ENCODE peak calls at places on chromosomes 11 and 22, in five cellular contexts. F is cardiac muscle cell, E is T-helper 9 cell, U is A172, O is A549. C is an unnamed sample.

GRCh38 chr11:13229136-13229535 is 48.5 kb upstream of the BMAL1 start:
- DNase-seq in U (no peak), F (no peak), E (no peak), O (no peak), C (no peak)

GRCh38 chr11:13415201-13415600 is 47.8 kb downstream of the BTBD10 start:
- DNase-seq in O (no peak), F (no peak), E (no peak), U (no peak), C (no peak)

GRCh38 chr11:131064373-131064991 is 148.2 kb upstream of the SNX19 start:
- DNase-seq in F (peak), O (peak), U (peak), E (no peak), C (peak)

GRCh38 chr11:28072321-28072720 is 35.6 kb downstream of the KIF18A start:
- DNase-seq in O (no peak), U (no peak), F (no peak), E (no peak), C (no peak)

GRCh38 chr11:1150095-1150494 is 7.7 kb upstream of the MUC5AC start:
- DNase-seq in U (no peak), F (no peak), E (no peak), O (no peak), C (no peak)

GRCh38 chr11:69718147-69718546 is 14.3 kb upstream of the FGF19 start:
- DNase-seq in O (peak), F (peak), E (no peak), U (peak), C (peak)

GRCh38 chr22:22897036-22897435 is 9.4 kb downstream of the IGLL5 start:
- DNase-seq in F (no peak), O (no peak), U (no peak), E (no peak), C (no peak)

GRCh38 chr11:86218125-86219081 is 26.1 kb upstream of the EED start:
- DNase-seq in E (peak), U (peak), O (peak), F (peak), C (peak)

GRCh38 chr22:25162561-25162960 is 37.1 kb upstream of the CRYBB3 start:
- DNase-seq in O (no peak), E (no peak), U (no peak), F (no peak), C (no peak)

GRCh38 chr22:50717709-50718351 is 20.2 kb upstream of the ACR start:
- DNase-seq in E (no peak), F (no peak), U (no peak), O (no peak), C (no peak)

GRCh38 chr11:68146704-68147474 is 25.7 kb upstream of the CHKA start:
- DNase-seq in O (peak), F (peak), E (no peak), U (peak), C (no peak)

GRCh38 chr11:125319649-125320048 is 155.1 kb downstream of the PKNOX2 start:
- DNase-seq in O (no peak), F (no peak), E (no peak), U (no peak), C (no peak)

GRCh38 chr11:107018274-107018901 is at the start of gene GUCY1A2:
- DNase-seq in E (no peak), O (no peak), U (no peak), F (peak), C (peak)

GRCh38 chr11:14908214-14908880 is 16.3 kb upstream of the CYP2R1 start:
- DNase-seq in U (peak), E (no peak), O (peak), F (peak), C (no peak)

GRCh38 chr11:47980907-47981621 is 705 bp downstream of the PTPRJ start:
- DNase-seq in F (peak), U (no peak), O (peak), E (peak), C (peak)

GRCh38 chr11:20444537-20444936 is 57.0 kb downstream of the PRMT3 start:
- DNase-seq in O (no peak), F (no peak), E (no peak), U (no peak), C (no peak)

GRCh38 chr22:49551897-49552659 is 275.6 kb downstream of the BRD1 start:
- DNase-seq in F (no peak), O (no peak), U (no peak), E (no peak), C (no peak)

GRCh38 chr11:44955019-44955738 is 4.5 kb upstream of the TP53I11 start:
- DNase-seq in F (no peak), U (peak), E (no peak), O (peak), C (no peak)

GRCh38 chr11:27934830-27935145 is 173.2 kb downstream of the KIF18A start:
- DNase-seq in O (peak), E (no peak), F (no peak), U (peak), C (no peak)

GRCh38 chr22:37088108-37088605 is 21.4 kb downstream of the TMPRSS6 start:
- DNase-seq in E (no peak), F (no peak), O (peak), U (peak), C (no peak)

GRCh38 chr11:2201542-2201941 is 29.9 kb upstream of the TH start:
- DNase-seq in F (no peak), U (no peak), E (no peak), O (no peak), C (no peak)

GRCh38 chr11:70432065-70432464 is 33.7 kb downstream of the CTTN start:
- DNase-seq in E (no peak), F (no peak), O (no peak), U (no peak), C (no peak)

GRCh38 chr22:25555506-25556060 is 8.9 kb upstream of the GRK3 start:
- DNase-seq in O (no peak), U (no peak), E (no peak), F (no peak), C (no peak)

GRCh38 chr22:36546092-36546804 is 17.3 kb upstream of the EIF3D start:
- DNase-seq in F (peak), O (peak), E (no peak), U (peak), C (peak)

GRCh38 chr11:2586793-2587131 is 113.0 kb downstream of the KCNQ1OT1 start:
- DNase-seq in U (no peak), E (no peak), F (no peak), O (no peak), C (no peak)

GRCh38 chr22:35688913-35689675 is 28.6 kb upstream of the APOL5 start:
- DNase-seq in E (no peak), O (no peak), F (no peak), U (no peak), C (no peak)

GRCh38 chr11:67002921-67003411 is 20.0 kb upstream of the SYT12 start:
- DNase-seq in E (no peak), F (no peak), U (no peak), O (no peak), C (no peak)

GRCh38 chr11:5242933-5243844 is 6.5 kb downstream of the HBG1 start:
- DNase-seq in O (no peak), U (no peak), F (no peak), E (no peak), C (no peak)

GRCh38 chr11:100561325-100561724 is 125.8 kb upstream of the ARHGAP42 start:
- DNase-seq in E (no peak), U (no peak), O (no peak), F (no peak), C (no peak)